ENCODE peak calls at places on chromosomes 4 and X, in six cellular contexts. W is fibroblast of pulmonary artery, U is WTC11, N is foreskin fibroblast, E is IMR-90, K is pancreas. V is an unnamed sample.

GRCh38 chrX:120769576-120770341 is 105.9 kb downstream of the CT47B1 start:
- DNase-seq in W (peak; percentile 81), U (no peak), N (peak; percentile 68), E (peak; percentile 19), K (no peak), V (peak; percentile 19)

GRCh38 chr4:87375719-87376291 is 15.2 kb downstream of the HSD17B11 start:
- DNase-seq in W (peak; percentile 93), U (no peak), N (peak; percentile 77), E (peak; percentile 88), K (peak; percentile 40), V (no peak)

GRCh38 chr4:169620846-169621228 is 459 bp downstream of the CLCN3 start:
- DNase-seq in W (no peak), U (no peak), N (no peak), E (no peak), K (peak; percentile 34), V (no peak)

GRCh38 chrX:74535633-74536141 is 78.7 kb downstream of the RLIM start:
- DNase-seq in W (peak; percentile 46), U (peak; percentile 55), N (peak; percentile 59), E (peak; percentile 66), K (peak; percentile 42), V (peak; percentile 26)

GRCh38 chr4:86594559-86595425 is 677 bp downstream of the PTPN13 start:
- DNase-seq in W (peak; percentile 75), U (peak; percentile 61), N (peak; percentile 93), E (peak; percentile 84), K (peak; percentile 38), V (peak; percentile 31)

GRCh38 chr4:101791189-101791572 is 651 bp downstream of the BANK1 start:
- DNase-seq in W (no peak), U (peak; percentile 28), N (no peak), E (no peak), K (no peak), V (peak; percentile 35)

GRCh38 chr4:95129708-95130343 is 372.1 kb downstream of the BMPR1B start:
- DNase-seq in W (peak; percentile 100), U (no peak), N (peak; percentile 94), E (peak; percentile 99), K (no peak), V (peak; percentile 59)

GRCh38 chr4:80454040-80454439 is 118.5 kb downstream of the CFAP299 start:
- DNase-seq in W (peak; percentile 4), U (no peak), N (no peak), E (peak; percentile 54), K (no peak), V (peak; percentile 1)

GRCh38 chrX:150643958-150644357 is 49.2 kb upstream of the MTMR1 start:
- DNase-seq in W (no peak), U (no peak), N (no peak), E (no peak), K (no peak), V (no peak)

GRCh38 chrX:150648296-150648940 is 44.8 kb upstream of the MTMR1 start:
- DNase-seq in W (no peak), U (no peak), N (no peak), E (no peak), K (no peak), V (no peak)

GRCh38 chrX:150647331-150647730 is 45.9 kb upstream of the MTMR1 start:
- DNase-seq in W (no peak), U (no peak), N (no peak), E (no peak), K (no peak), V (no peak)

GRCh38 chrX:150642421-150642820 is 50.8 kb upstream of the MTMR1 start:
- DNase-seq in W (no peak), U (no peak), N (no peak), E (no peak), K (no peak), V (no peak)

DNA sequence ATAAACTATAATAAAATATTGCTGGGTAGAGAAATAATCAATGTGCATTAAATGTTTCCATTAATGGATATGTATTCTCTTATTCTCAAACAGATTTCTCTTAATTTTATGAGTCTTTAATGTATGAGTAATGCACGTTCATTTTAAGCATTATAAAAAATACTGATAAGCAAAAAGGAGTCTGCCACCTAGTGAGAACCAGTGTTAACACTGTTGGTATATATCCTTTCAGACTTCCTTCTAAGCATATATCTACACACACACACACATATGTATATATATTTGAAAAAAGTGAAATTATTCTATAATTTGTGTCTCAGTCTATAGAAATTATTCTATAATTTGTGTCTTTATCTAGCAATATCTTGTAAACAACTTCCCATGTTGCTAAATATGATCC is 49.9 kb upstream of the MTMR1 start:
- DNase-seq in W (peak; percentile 17), U (no peak), N (no peak), E (peak; percentile 33), K (no peak), V (no peak)
- TF ChIP-seq CTCF in W (peak; percentile 19), U (no peak), N (no peak), E (peak; percentile 26), K (no peak), V (no peak)

GRCh38 chrX:143648705-143649104 is 12.8 kb upstream of the SLITRK4 start:
- DNase-seq in W (no peak), U (no peak), N (no peak), E (no peak), K (no peak), V (no peak)
- TF ChIP-seq CTCF in W (peak; percentile 19), U (no peak), N (no peak), E (no peak), K (no peak), V (no peak)

GRCh38 chrX:131066237-131066636 is 8.1 kb downstream of the ARHGAP36 start:
- DNase-seq in W (no peak), U (no peak), N (no peak), E (no peak), K (no peak), V (no peak)

GRCh38 chrX:131072871-131073571 is 14.9 kb downstream of the ARHGAP36 start:
- DNase-seq in W (no peak), U (no peak), N (no peak), E (no peak), K (no peak), V (no peak)

GRCh38 chrX:131067846-131068745 is 9.9 kb downstream of the ARHGAP36 start:
- DNase-seq in W (no peak), U (peak; percentile 47), N (no peak), E (no peak), K (no peak), V (no peak)

GRCh38 chrX:131067216-131067615 is 9.1 kb downstream of the ARHGAP36 start:
- DNase-seq in W (no peak), U (peak; percentile 31), N (no peak), E (no peak), K (no peak), V (no peak)

GRCh38 chrX:131068945-131069719 is 11.0 kb downstream of the ARHGAP36 start:
- DNase-seq in W (peak; percentile 3), U (peak; percentile 83), N (no peak), E (no peak), K (peak; percentile 45), V (no peak)
- TF ChIP-seq CTCF in W (peak; percentile 21), U (peak; percentile 23), N (peak; percentile 9), E (peak; percentile 3), K (no peak), V (no peak)

DNA sequence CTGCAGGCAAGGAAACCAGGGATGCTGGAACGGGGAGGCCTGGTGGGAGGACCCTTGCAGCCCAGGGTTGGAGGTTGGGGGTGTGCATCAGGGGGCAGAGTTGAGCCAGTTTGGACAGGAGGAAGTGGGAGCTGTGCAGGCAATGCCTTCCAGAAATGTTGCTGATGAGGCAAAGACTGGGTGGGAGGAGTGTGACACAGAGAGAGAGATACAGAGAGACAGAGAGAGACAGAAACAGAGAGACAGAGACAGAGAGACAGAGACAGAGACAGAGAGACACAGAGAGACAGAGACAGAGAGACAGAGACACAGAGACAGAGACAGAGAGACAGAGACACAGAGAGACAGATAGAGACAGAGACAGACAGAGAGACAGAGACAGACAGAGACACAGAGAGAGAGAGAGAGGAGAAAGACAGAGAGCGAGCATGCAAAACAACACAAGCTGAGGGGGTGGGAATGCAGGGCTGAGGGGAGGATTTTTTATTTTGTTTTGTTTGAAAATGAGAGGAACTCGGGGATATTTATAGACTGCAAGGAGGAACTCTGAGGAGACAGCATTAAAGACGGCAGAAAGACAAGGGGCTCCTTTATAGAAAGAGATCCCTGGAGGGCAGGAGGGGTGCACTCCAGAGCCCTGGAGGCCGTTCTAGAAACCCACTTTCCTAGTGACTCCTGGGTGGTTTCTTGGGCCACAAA is 1.9 kb upstream of the HAUS3 start:
- DNase-seq in W (peak; percentile 65), U (peak; percentile 29), N (peak; percentile 36), E (peak; percentile 18), K (no peak), V (no peak)
- TF ChIP-seq CTCF in W (peak; percentile 28), U (no peak), N (no peak), E (peak; percentile 31), K (no peak), V (no peak)

DNA sequence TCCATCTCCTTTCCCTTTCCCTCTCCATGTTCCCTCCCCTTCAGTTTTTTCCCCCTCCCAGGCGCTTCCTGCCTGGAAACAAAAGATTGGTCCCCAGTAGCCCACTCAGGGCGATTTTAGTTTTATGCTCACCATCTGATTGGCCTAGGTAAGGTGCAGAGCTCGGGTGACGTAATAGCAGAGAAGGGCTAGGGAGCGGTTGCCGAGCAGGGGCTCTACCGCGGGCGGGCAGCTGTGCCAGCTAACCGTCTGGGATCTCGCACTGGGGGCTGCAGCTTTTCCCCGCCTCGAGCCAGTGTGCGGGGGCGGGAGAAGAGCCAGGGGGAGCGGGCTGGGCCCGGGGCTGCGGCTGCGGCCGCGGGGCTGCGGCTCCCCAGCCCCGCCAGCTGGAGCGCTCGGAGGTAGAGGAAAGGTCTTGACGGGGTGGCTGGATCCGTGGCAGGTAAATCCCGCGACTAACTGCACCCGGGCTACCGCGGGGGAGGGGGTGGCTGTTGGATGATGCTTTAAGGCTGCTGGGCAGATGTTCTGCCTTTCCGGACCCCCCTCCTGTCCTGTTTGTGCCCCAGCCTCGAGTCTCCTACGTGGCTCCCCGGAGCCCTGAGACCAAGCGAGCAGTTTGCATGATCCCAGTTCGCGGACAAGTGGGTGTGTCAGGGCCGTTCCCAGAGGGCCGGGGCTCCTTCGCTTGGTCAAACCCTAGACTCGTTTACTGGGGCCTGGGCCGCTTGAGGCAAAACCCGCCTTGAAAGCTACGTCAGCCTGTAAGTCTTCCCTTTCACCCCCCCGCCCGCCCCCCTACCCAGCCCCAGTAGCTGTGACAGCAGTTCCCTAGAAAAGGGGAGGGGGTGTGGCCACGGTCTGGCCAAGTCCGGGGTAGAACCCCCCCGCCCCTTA is at the start of gene PAK3:
- DNase-seq in W (peak; percentile 60), U (peak; percentile 41), N (peak; percentile 3), E (peak; percentile 64), K (peak; percentile 58), V (peak; percentile 12)
- TF ChIP-seq CTCF in W (no peak), U (no peak), N (no peak), E (no peak), K (no peak), V (no peak)

DNA sequence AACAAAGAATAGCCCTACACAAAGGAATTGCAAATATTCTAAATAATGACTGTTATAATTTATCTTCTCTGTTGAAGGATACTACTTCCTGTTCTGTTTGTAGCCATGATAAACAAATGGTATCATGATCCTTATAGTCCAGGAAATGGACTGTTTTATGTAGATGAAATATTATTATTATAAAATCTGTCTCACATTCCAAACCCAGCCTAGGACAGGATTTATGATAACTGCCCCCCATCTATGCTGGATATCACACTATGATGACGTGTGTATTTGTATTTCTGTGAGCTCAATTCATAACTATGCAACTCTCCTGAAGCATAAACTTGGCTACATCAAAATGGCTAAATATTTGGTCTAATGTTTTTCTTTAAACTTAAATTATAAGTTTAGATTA is 21.3 kb downstream of the DMD start:
- DNase-seq in W (peak; percentile 60), U (no peak), N (no peak), E (peak; percentile 76), K (no peak), V (no peak)
- TF ChIP-seq CTCF in W (no peak), U (no peak), N (no peak), E (no peak), K (no peak), V (no peak)

GRCh38 chr4:16450724-16451123 is 224.5 kb upstream of the TAPT1 start:
- DNase-seq in W (peak; percentile 22), U (no peak), N (no peak), E (no peak), K (no peak), V (no peak)
- TF ChIP-seq CTCF in W (peak; percentile 34), U (no peak), N (peak; percentile 34), E (peak; percentile 46), K (no peak), V (no peak)

V was measured in Calu3.